ENCODE peak calls at places on chromosomes 3 and 15, in four cellular contexts. K is K562, D is A549, S is HepG2. V is an unnamed sample.

GRCh38 chr3:188220988-188221818 is 67.2 kb downstream of the LPP start:
- ATAC-seq in K (no peak), D (no peak), S (peak; percentile 34), V (peak; percentile 93)

GRCh38 chr15:63367390-63367789 is 14.3 kb downstream of the CA12 start:
- ATAC-seq in K (no peak), D (peak; percentile 23), S (no peak), V (no peak)

GRCh38 chr3:167507954-167508353 is 34.1 kb upstream of the SERPINI2 start:
- ATAC-seq in K (no peak), D (no peak), S (no peak), V (no peak)

GRCh38 chr3:97932387-97932801 is 39.8 kb downstream of the RIOX2 start:
- ATAC-seq in K (peak; percentile 93), D (no peak), S (peak; percentile 30), V (peak; percentile 61)

GRCh38 chr15:64763874-64764273 is 11.5 kb downstream of the RBPMS2 start:
- ATAC-seq in K (no peak), D (peak; percentile 32), S (peak; percentile 74), V (no peak)

GRCh38 chr15:90230610-90231009 is 3.1 kb downstream of the CIB1 start:
- ATAC-seq in K (no peak), D (no peak), S (no peak), V (no peak)

GRCh38 chr3:182717216-182717615 is 76.1 kb upstream of the ATP11B start:
- ATAC-seq in K (peak; percentile 69), D (no peak), S (no peak), V (no peak)

GRCh38 chr3:48157950-48158376 is 30.3 kb downstream of the CDC25A start:
- ATAC-seq in K (peak; percentile 92), D (peak; percentile 51), S (peak; percentile 64), V (no peak)

GRCh38 chr3:117528688-117529087 is 819.1 kb downstream of the TUSC7 start:
- ATAC-seq in K (no peak), D (no peak), S (no peak), V (no peak)

GRCh38 chr3:81443948-81444347 is 317.5 kb downstream of the GBE1 start:
- ATAC-seq in K (no peak), D (peak; percentile 78), S (no peak), V (peak; percentile 85)

GRCh38 chr3:12891391-12891984 is 50.1 kb upstream of the RPL32 start:
- ATAC-seq in K (peak; percentile 34), D (no peak), S (peak; percentile 31), V (no peak)

GRCh38 chr15:60510006-60510405 is 31.1 kb upstream of the ICE2 start:
- ATAC-seq in K (no peak), D (no peak), S (no peak), V (no peak)

GRCh38 chr15:62391565-62392262 is 226.6 kb upstream of the C2CD4B start:
- ATAC-seq in K (peak; percentile 63), D (peak; percentile 80), S (peak; percentile 85), V (peak; percentile 54)

GRCh38 chr15:76333309-76333708 is 3.3 kb upstream of the ISL2 start:
- ATAC-seq in K (no peak), D (no peak), S (peak; percentile 3), V (no peak)
- TF ChIP-seq EP300 in K (no peak), D (no peak), S (no peak), V (no peak)

DNA sequence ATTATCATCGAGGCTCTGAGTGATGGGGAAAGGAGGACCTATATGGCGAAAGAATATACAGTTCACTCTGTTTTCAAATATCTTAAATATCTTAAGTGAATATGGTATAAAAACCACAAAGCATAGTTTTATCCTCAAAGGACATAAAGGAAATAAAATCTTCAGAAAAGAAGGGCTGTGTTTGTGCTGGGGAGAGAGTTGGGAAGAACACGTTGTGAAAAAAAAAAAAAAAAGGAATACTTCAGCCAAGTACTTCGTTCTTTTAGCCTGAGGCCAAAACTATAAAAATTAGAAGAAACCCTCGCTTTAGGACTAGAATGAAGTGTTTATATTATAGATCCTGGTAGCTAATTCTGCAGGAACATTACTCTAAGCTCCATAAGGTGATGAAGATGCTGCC is 10.1 kb upstream of the TMEM212 start:
- ATAC-seq in K (no peak), D (no peak), S (no peak), V (no peak)
- H3K27ac ChIP-seq in K (no peak overlapping the region), D (peak overlapping the region; percentile 72), S (no peak overlapping the region), V (peak overlapping the region; percentile 14)

DNA sequence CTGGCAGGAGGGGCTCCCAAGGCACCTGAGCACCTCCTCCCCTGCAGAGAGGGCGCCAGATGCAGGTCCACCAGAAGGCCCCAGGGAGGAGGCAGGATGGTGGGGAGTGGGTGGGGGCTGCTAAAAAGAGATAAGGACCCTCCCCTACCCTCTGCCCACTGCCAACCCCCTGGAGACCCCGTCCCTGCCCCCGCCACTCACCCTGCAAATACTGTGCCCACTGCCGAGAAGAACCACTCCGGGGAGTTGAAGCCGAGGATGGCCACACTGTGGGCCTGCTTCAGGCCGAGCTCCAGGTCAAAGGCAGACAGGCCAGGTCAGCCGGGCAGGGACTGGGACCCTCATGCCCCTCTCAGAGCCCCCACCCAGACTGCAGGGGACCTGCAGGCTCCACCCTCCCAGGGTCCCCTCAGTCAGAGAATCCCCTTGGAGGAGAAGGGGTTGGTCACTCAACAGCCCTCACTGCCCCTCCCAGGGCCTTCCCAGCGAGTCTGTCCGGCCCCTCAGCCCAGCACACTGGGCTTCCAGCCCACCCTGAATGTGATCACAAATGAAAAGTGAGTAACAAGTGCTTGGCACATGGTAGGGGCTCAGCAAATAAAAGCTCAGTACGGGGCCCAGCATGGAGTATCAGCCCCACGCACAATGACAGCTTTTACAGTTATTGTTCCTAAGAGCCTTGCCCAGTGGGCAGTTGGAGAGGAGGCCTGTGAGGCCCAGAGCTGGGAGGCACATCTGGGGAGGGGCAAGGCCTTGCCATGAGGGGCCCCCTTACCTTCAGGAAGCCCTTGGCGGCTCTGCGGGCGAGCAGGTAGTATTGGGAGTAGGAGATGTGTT is 40.4 kb downstream of the ACSBG1 start:
- ATAC-seq in K (no peak), D (no peak), S (no peak), V (no peak)
- H3K4me3 ChIP-seq in K (no peak overlapping the region), D (no peak overlapping the region), S (no peak overlapping the region), V (no peak overlapping the region)

DNA sequence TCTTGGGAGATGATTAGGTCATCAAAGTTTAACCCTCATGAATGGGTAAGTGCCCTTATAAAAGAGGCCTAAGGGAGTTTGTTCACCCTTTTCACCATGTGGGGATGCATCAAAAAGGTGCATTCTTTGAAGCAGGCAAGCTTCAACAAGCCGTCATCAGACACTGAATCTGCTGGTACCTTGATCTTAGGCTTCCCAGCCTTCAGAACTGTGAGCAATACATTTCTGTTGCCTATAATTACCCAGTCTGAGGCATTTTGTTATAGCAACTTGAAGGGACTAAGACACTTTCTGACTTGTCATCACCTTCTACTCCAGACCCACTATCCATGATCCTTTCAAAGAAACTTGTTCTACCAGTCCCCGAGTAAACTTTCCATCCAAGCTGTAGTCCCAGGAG is 44.6 kb upstream of the LRRC58 start:
- ATAC-seq in K (no peak), D (no peak), S (no peak), V (no peak)
- TF ChIP-seq EP300 in K (no peak), D (no peak), S (no peak), V (no peak)

DNA sequence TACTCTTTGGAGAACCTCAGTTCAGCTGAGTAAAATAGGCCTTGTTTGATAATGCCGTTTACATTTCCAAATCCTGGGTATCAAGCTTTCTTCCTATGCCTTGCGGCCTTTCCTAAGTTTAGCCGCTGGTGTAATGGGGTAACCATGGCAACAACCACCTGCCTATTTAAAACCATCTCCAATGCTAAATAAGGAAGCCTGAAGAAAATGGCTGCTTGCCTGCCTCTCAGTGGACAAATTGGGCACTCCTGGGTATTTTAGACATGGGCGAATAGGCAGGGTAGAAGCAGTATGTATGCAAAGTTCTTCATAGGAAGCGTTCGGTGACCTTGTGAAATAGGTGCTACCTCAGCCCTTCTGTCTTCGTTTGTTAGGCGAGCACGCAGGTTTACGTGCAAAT is 122.7 kb downstream of the DGKG start:
- ATAC-seq in K (no peak), D (no peak), S (no peak), V (no peak)
- H3K27ac ChIP-seq in K (no peak overlapping the region), D (no peak overlapping the region), S (no peak overlapping the region), V (peak overlapping the region; percentile 57)

DNA sequence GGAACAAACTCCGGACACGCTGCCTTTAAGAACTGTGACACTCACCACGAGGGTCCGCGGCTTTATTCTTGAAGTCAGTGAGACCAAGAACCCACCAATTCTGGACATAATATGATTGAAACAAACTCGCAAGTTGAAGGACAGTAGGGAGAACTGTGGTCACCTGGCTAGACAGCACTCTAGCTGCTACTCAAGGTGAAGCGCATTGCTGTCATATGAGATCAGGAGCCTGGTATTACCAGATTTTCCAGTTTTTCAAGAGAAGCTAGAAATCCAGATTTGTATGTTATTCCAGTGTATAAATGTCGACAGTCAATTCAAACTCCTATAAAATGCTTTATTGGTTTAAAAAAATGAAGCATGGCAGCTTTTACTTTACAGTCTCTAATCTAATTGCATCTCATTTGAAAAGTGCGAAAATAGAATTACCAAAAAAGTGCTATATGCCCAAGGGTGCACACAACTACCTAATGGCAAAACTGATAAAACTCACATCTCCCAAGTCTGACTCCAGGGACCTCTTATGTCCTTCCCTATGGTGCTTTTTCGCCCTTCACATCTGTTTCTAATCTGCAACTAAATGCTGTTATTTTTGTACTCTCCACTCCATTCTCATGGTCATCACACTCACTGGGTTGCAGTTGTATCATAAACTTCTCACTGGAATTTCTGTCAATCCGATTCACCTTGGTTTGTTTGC is 31.6 kb upstream of the ARHGEF26 start:
- ATAC-seq in K (no peak), D (no peak), S (no peak), V (no peak)
- H3K4me3 ChIP-seq in K (no peak overlapping the region), D (no peak overlapping the region), S (no peak overlapping the region), V (no peak overlapping the region)

DNA sequence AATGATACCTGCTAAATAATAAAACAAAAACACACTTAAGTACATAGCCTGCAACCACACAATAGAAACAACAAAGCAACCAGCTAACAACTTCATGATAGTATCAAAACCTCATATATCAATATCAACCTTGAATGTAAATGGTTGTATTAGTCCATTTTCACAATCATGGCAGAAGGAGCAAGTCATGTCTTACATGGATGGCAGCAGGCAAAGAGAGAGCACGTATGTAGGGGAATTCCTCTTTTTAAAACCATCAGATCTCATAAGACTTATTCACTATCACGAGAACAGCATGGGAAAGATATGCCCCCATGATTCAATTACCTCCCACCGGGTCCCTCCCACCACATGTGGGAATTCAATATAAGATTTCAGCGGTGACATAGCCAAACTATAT is 44.5 kb upstream of the PTX3 start:
- ATAC-seq in K (no peak), D (no peak), S (no peak), V (no peak)
- TF ChIP-seq EP300 in K (no peak), D (no peak), S (no peak), V (no peak)

DNA sequence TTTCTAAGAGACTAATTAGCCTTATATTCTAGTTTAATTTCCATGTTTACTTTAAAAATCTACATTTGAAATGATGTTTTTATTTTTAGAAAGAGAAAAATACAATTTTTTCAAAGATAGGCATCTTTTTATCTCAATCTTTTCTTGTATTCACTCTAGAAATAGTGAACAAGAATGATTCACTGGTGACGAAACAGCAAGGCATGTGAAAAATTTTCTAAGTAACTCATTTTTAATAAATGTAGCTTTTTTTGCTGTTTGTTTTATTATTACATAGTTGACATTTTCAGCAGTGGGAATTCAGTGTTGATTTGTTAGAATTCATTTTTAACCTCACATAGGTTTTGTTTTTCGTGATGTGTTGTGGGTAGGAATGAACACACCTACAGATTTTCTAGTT is 1226.4 kb downstream of the NSUN3 start:
- ATAC-seq in K (no peak), D (no peak), S (no peak), V (no peak)
- H3K27ac ChIP-seq in K (no peak overlapping the region), D (no peak overlapping the region), S (no peak overlapping the region), V (no peak overlapping the region)

V was measured in gastroesophageal sphincter.